ENCODE peak calls at places on chromosome 1, in seven cellular contexts. L is T follicular helper cell, A is GM23248, W is ecto neural progenitor cell, U is ureter, V is DMS 273 treated with DMSO at 0.1 percent for 48 hours, K is fibroblast of mammary gland. E is an unnamed sample.

GRCh38 chr1:3929122-3929521 is 29.1 kb upstream of the C1orf174 start:
- DNase-seq in L (no peak), A (no peak), W (no peak), U (no peak), V (no peak), K (no peak), E (no peak)

GRCh38 chr1:16153110-16153998 is 2.5 kb downstream of the EPHA2 start:
- DNase-seq in L (no peak), A (no peak), W (peak), U (peak), V (no peak), K (no peak), E (no peak)

GRCh38 chr1:228048659-228049333 is 33.7 kb upstream of the ARF1 start:
- DNase-seq in L (no peak), A (no peak), W (no peak), U (no peak), V (no peak), K (no peak), E (no peak)

GRCh38 chr1:105072850-105073249 is 1323.2 kb downstream of the AMY1C start:
- DNase-seq in L (no peak), A (no peak), W (peak), U (no peak), V (no peak), K (no peak), E (peak)

GRCh38 chr1:93206567-93206954 is 26.0 kb downstream of the CCDC18 start:
- DNase-seq in L (no peak), A (no peak), W (no peak), U (no peak), V (no peak), K (no peak), E (no peak)

GRCh38 chr1:71656902-71657301 is 576.1 kb upstream of the ZRANB2 start:
- DNase-seq in L (no peak), A (peak), W (no peak), U (no peak), V (no peak), K (peak), E (no peak)

GRCh38 chr1:85495556-85495955 is 30.6 kb upstream of the DDAH1 start:
- DNase-seq in L (no peak), A (peak), W (no peak), U (peak), V (peak), K (peak), E (no peak)

GRCh38 chr1:32741417-32742131 is 39.0 kb upstream of the SYNC start:
- DNase-seq in L (no peak), A (peak), W (no peak), U (no peak), V (no peak), K (no peak), E (no peak)

GRCh38 chr1:106568575-106568974 is 487.9 kb upstream of the PRMT6 start:
- DNase-seq in L (no peak), A (no peak), W (no peak), U (no peak), V (no peak), K (no peak), E (no peak)